ENCODE peak calls at places on chromosome 12, in six cellular contexts. W, N, A, H, K and X are unnamed samples.
A peak's percentile ranks its signal among the peaks of the same experiment; 100 is the strongest.

GRCh38 chr12:116855744-116856470 is 25.3 kb downstream of the HRK start:
- ATAC-seq in W (no peak), N (no peak), A (no peak), H (no peak), K (no peak), X (no peak)

GRCh38 chr12:70724444-70724843 is 87.2 kb upstream of the PTPRB start:
- ATAC-seq in W (peak; percentile 73), N (peak; percentile 56), A (peak; percentile 48), H (peak; percentile 71), K (no peak), X (no peak)

GRCh38 chr12:46376579-46376978 is 4.0 kb upstream of the SLC38A2 start:
- ATAC-seq in W (no peak), N (no peak), A (no peak), H (no peak), K (no peak), X (no peak)

GRCh38 chr12:104643093-104643646 is 186.4 kb downstream of the CHST11 start:
- ATAC-seq in W (no peak), N (no peak), A (no peak), H (peak; percentile 75), K (no peak), X (no peak)

GRCh38 chr12:49518914-49519573 is 19.8 kb upstream of the KCNH3 start:
- ATAC-seq in W (no peak), N (no peak), A (no peak), H (no peak), K (no peak), X (no peak)

GRCh38 chr12:77152623-77153193 is 87.3 kb upstream of the E2F7 start:
- ATAC-seq in W (no peak), N (no peak), A (no peak), H (no peak), K (no peak), X (no peak)

GRCh38 chr12:97132270-97132669 is 225.2 kb downstream of the NEDD1 start:
- ATAC-seq in W (no peak), N (no peak), A (no peak), H (no peak), K (no peak), X (no peak)

GRCh38 chr12:111170559-111170958 is 198.3 kb downstream of the PHETA1 start:
- ATAC-seq in W (no peak), N (no peak), A (no peak), H (no peak), K (peak; percentile 34), X (peak; percentile 14)

GRCh38 chr12:94585624-94586023 is 64.7 kb downstream of the TMCC3 start:
- ATAC-seq in W (no peak), N (no peak), A (no peak), H (peak; percentile 33), K (no peak), X (no peak)

GRCh38 chr12:54383041-54383609 is 1.4 kb downstream of the ZNF385A start:
- ATAC-seq in W (peak; percentile 6), N (peak; percentile 14), A (no peak), H (no peak), K (no peak), X (peak; percentile 27)

GRCh38 chr12:22018860-22019259 is 27.2 kb upstream of the CMAS start:
- ATAC-seq in W (no peak), N (no peak), A (no peak), H (no peak), K (no peak), X (no peak)

GRCh38 chr12:132812631-132813305 is 15.9 kb downstream of the GOLGA3 start:
- ATAC-seq in W (no peak), N (no peak), A (no peak), H (no peak), K (no peak), X (no peak)

GRCh38 chr12:11652351-11653040 is 3.0 kb downstream of the ETV6 start:
- ATAC-seq in W (peak; percentile 16), N (no peak), A (no peak), H (peak; percentile 52), K (peak; percentile 31), X (no peak)

GRCh38 chr12:7935464-7935772 is 569 bp downstream of the SLC2A3 start:
- ATAC-seq in W (peak; percentile 24), N (no peak), A (no peak), H (peak; percentile 25), K (no peak), X (no peak)

GRCh38 chr12:101931498-101932326 is 54.3 kb downstream of the DRAM1 start:
- ATAC-seq in W (no peak), N (no peak), A (no peak), H (peak; percentile 26), K (no peak), X (no peak)

GRCh38 chr12:89875809-89876208 is 167.2 kb upstream of the ATP2B1 start:
- ATAC-seq in W (no peak), N (no peak), A (no peak), H (no peak), K (no peak), X (no peak)

GRCh38 chr12:96326628-96327227 is 73.5 kb downstream of the CDK17 start:
- ATAC-seq in W (no peak), N (no peak), A (no peak), H (no peak), K (no peak), X (no peak)

GRCh38 chr12:93918262-93918661 is 230.1 kb upstream of the PLXNC1 start:
- ATAC-seq in W (no peak), N (peak; percentile 71), A (no peak), H (no peak), K (no peak), X (peak; percentile 43)

GRCh38 chr12:52542785-52543318 is 10.1 kb downstream of the KRT71 start:
- ATAC-seq in W (no peak), N (no peak), A (no peak), H (no peak), K (no peak), X (no peak)

GRCh38 chr12:55847033-55847432 is 4.3 kb upstream of the MMP19 start:
- ATAC-seq in W (no peak), N (no peak), A (no peak), H (peak; percentile 53), K (peak; percentile 47), X (peak; percentile 10)

GRCh38 chr12:56224954-56225353 is 812 bp downstream of the NABP2 start:
- ATAC-seq in W (no peak), N (no peak), A (no peak), H (no peak), K (no peak), X (no peak)

GRCh38 chr12:837548-837947 is 85.2 kb downstream of the WNK1 start:
- ATAC-seq in W (no peak), N (no peak), A (no peak), H (no peak), K (no peak), X (no peak)

GRCh38 chr12:94326727-94327126 is 132.9 kb downstream of the CEP83 start:
- ATAC-seq in W (no peak), N (no peak), A (no peak), H (no peak), K (no peak), X (no peak)

GRCh38 chr12:122917508-122918227 is 21.7 kb upstream of the VPS37B start:
- ATAC-seq in W (peak; percentile 61), N (peak; percentile 64), A (peak; percentile 99), H (no peak), K (peak; percentile 90), X (peak; percentile 82)

GRCh38 chr12:24418157-24418556 is 468.7 kb upstream of the SOX5 start:
- ATAC-seq in W (no peak), N (no peak), A (no peak), H (no peak), K (no peak), X (no peak)

GRCh38 chr12:27179399-27180214 is 64.5 kb upstream of the STK38L start:
- ATAC-seq in W (no peak), N (peak; percentile 97), A (no peak), H (peak; percentile 94), K (peak; percentile 84), X (peak; percentile 95)

GRCh38 chr12:85558684-85559083 is 277.5 kb downstream of the RASSF9 start:
- ATAC-seq in W (no peak), N (no peak), A (no peak), H (no peak), K (no peak), X (no peak)
- TF ChIP-seq EP300 in W (no peak), N (no peak), A (no peak), H (no peak), K (no peak), X (no peak)

GRCh38 chr12:41336041-41336552 is 148.0 kb downstream of the PDZRN4 start:
- ATAC-seq in W (no peak), N (no peak), A (no peak), H (no peak), K (no peak), X (no peak)

GRCh38 chr12:41333988-41334387 is 145.9 kb downstream of the PDZRN4 start:
- ATAC-seq in W (no peak), N (no peak), A (no peak), H (no peak), K (no peak), X (no peak)

GRCh38 chr12:41339784-41340183 is 151.7 kb downstream of the PDZRN4 start:
- ATAC-seq in W (no peak), N (no peak), A (no peak), H (no peak), K (no peak), X (no peak)

GRCh38 chr12:41334390-41334789 is 146.3 kb downstream of the PDZRN4 start:
- ATAC-seq in W (no peak), N (no peak), A (no peak), H (no peak), K (no peak), X (no peak)
- TF ChIP-seq EP300 in W (no peak), N (no peak), A (no peak), H (no peak), K (no peak), X (no peak)

DNA sequence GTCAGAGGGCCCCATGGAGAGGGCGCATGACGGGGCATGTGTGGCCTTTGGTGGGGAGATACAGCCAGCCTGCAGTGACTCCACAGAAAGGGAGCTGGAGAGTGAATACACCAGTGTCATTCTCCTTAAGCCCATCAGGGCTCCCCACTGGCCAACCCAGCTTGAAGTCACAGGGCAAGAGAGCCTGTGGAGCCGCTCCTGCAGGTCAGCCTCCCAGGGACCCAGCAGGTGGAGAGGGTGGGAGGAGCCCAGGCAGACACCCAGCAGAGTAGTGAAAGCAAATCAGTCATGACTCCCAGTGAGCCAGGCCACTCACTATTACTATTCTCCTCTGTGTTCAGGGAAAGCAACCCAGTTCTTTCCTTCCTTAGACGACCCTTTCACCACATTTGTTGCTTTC is 110.0 kb upstream of the CPM start:
- ATAC-seq in W (peak; percentile 55), N (peak; percentile 54), A (peak; percentile 89), H (peak; percentile 45), K (peak; percentile 59), X (no peak)
- TF ChIP-seq EP300 in W (no peak), N (no peak), A (no peak), H (no peak), K (no peak), X (no peak)

GRCh38 chr12:16327963-16328362 is 19.5 kb upstream of the MGST1 start:
- ATAC-seq in W (no peak), N (no peak), A (no peak), H (no peak), K (no peak), X (no peak)

GRCh38 chr12:16331998-16332397 is 15.4 kb upstream of the MGST1 start:
- ATAC-seq in W (no peak), N (no peak), A (no peak), H (no peak), K (no peak), X (no peak)

GRCh38 chr12:16325426-16325825 is 22.0 kb upstream of the MGST1 start:
- ATAC-seq in W (no peak), N (no peak), A (no peak), H (no peak), K (no peak), X (no peak)

GRCh38 chr12:16330554-16330953 is 16.9 kb upstream of the MGST1 start:
- ATAC-seq in W (no peak), N (no peak), A (no peak), H (no peak), K (no peak), X (no peak)

GRCh38 chr12:16329594-16329993 is 17.9 kb upstream of the MGST1 start:
- ATAC-seq in W (no peak), N (peak; percentile 54), A (no peak), H (no peak), K (no peak), X (no peak)
- TF ChIP-seq EP300 in W (no peak), N (no peak), A (no peak), H (no peak), K (no peak), X (no peak)